ENCODE peak calls at places on chromosomes 2 and 18, in four cellular contexts. W is endothelial cell of umbilical vein, I is HepG2, P is adrenal gland. H is an unnamed sample. For H3K4me1, the result is how much of the 10 kb centered on the place peaks cover.

GRCh38 chr2:200681731-200682130 is 95.9 kb downstream of the AOX1 start:
- DNase-seq in W (no peak), I (no peak), P (no peak), H (no peak)

GRCh38 chr2:100677611-100678185 is 114.9 kb downstream of the PDCL3 start:
- DNase-seq in W (no peak), I (no peak), P (no peak), H (no peak)

GRCh38 chr2:170425291-170425751 is 247.4 kb downstream of the MYO3B start:
- DNase-seq in W (no peak), I (peak), P (no peak), H (no peak)

GRCh38 chr2:17030070-17030469 is 364.4 kb upstream of the CYRIA start:
- DNase-seq in W (no peak), I (no peak), P (no peak), H (no peak)

GRCh38 chr2:56008661-56009411 is 85.3 kb upstream of the EFEMP1 start:
- DNase-seq in W (peak), I (no peak), P (peak), H (peak)

GRCh38 chr2:133747965-133748700 is 179.9 kb upstream of the NCKAP5 start:
- DNase-seq in W (no peak), I (no peak), P (no peak), H (no peak)

GRCh38 chr2:113117594-113118262 is 9.7 kb upstream of the IL1RN start:
- DNase-seq in W (no peak), I (no peak), P (peak), H (no peak)

GRCh38 chr2:112482309-112483046 is 522 bp downstream of the TTL start:
- DNase-seq in W (peak), I (peak), P (peak), H (peak)

GRCh38 chr18:79766308-79766707 is 31.4 kb upstream of the KCNG2 start:
- DNase-seq in W (no peak), I (no peak), P (no peak), H (no peak)

GRCh38 chr2:201182650-201183372 is at the start of gene CASP10:
- DNase-seq in W (peak), I (peak), P (no peak), H (no peak)

GRCh38 chr18:7567487-7568425 is 640 bp downstream of the PTPRM start:
- DNase-seq in W (peak), I (no peak), P (peak), H (peak)

GRCh38 chr2:62774555-62775366 is 69.2 kb downstream of the EHBP1 start:
- DNase-seq in W (peak), I (peak), P (peak), H (peak)

GRCh38 chr2:239380831-239381708 is 19.8 kb downstream of the HDAC4 start:
- DNase-seq in W (peak), I (no peak), P (peak), H (peak)

GRCh38 chr2:158071018-158071417 is 30.7 kb upstream of the UPP2 start:
- DNase-seq in W (no peak), I (no peak), P (no peak), H (no peak)

GRCh38 chr2:57076856-57077255 is 893.1 kb downstream of the CCDC85A start:
- DNase-seq in W (no peak), I (no peak), P (no peak), H (no peak)

GRCh38 chr2:65071499-65072180 is 15.4 kb downstream of the CEP68 start:
- DNase-seq in W (no peak), I (no peak), P (peak), H (peak)

GRCh38 chr2:39780825-39781600 is 2.0 kb upstream of the THUMPD2 start:
- DNase-seq in W (no peak), I (peak), P (no peak), H (peak)

GRCh38 chr2:229627728-229628127 is 86.6 kb downstream of the DNER start:
- DNase-seq in W (no peak), I (no peak), P (no peak), H (no peak)

GRCh38 chr18:60358516-60358915 is 14.1 kb downstream of the MC4R start:
- DNase-seq in W (no peak), I (no peak), P (no peak), H (no peak)

GRCh38 chr18:23856466-23857175 is 157.9 kb upstream of the TTC39C start:
- DNase-seq in W (no peak), I (no peak), P (no peak), H (no peak)

GRCh38 chr18:63844254-63844653 is 43.3 kb upstream of the SERPINB2 start:
- DNase-seq in W (peak), I (no peak), P (no peak), H (no peak)

GRCh38 chr2:38218583-38218982 is 142.6 kb upstream of the CYP1B1 start:
- DNase-seq in W (no peak), I (no peak), P (no peak), H (no peak)

GRCh38 chr18:13276530-13277520 is 58.3 kb downstream of the LDLRAD4 start:
- DNase-seq in W (peak), I (no peak), P (no peak), H (no peak)

GRCh38 chr2:156837635-156838034 is 401.5 kb downstream of the GPD2 start:
- DNase-seq in W (no peak), I (no peak), P (no peak), H (no peak)

GRCh38 chr2:156704612-156705011 is 268.4 kb downstream of the GPD2 start:
- DNase-seq in W (no peak), I (no peak), P (no peak), H (peak)

GRCh38 chr2:233643128-233643527 is 6.9 kb downstream of the UGT1A10 start:
- DNase-seq in W (peak), I (peak), P (no peak), H (no peak)

GRCh38 chr18:25883091-25883490 is 207.3 kb downstream of the SS18 start:
- DNase-seq in W (no peak), I (no peak), P (no peak), H (no peak)

GRCh38 chr2:232649033-232649432 is 15.6 kb downstream of the EFHD1 start:
- DNase-seq in W (no peak), I (no peak), P (no peak), H (no peak)

GRCh38 chr2:119040730-119041129 is 98.7 kb downstream of the MARCO start:
- DNase-seq in W (no peak), I (no peak), P (no peak), H (no peak)

GRCh38 chr2:240135706-240136012 is 446 bp downstream of the COPS9 start:
- DNase-seq in W (no peak), I (no peak), P (no peak), H (no peak)

GRCh38 chr2:111710085-111710484 is 173.9 kb downstream of the ANAPC1 start:
- DNase-seq in W (no peak), I (no peak), P (no peak), H (no peak)

GRCh38 chr2:122414911-122415310 is 659.5 kb downstream of the TSN start:
- DNase-seq in W (no peak), I (no peak), P (no peak), H (no peak)

GRCh38 chr2:211879323-211879722 is 659.3 kb downstream of the ERBB4 start:
- DNase-seq in W (peak), I (no peak), P (no peak), H (no peak)

GRCh38 chr2:220034356-220035121 is 407.1 kb downstream of the SLC4A3 start:
- DNase-seq in W (no peak), I (no peak), P (no peak), H (no peak)

GRCh38 chr18:13612111-13612997 is 114.0 kb downstream of the FAM210A start:
- DNase-seq in W (no peak), I (no peak), P (no peak), H (no peak)

GRCh38 chr2:66443183-66443976 is 8.5 kb downstream of the MEIS1 start:
- DNase-seq in W (no peak), I (no peak), P (peak), H (no peak)

GRCh38 chr2:29323301-29323700 is 208.1 kb downstream of the CLIP4 start:
- DNase-seq in W (no peak), I (no peak), P (no peak), H (no peak)

GRCh38 chr2:29522951-29523669 is 398.3 kb downstream of the ALK start:
- DNase-seq in W (no peak), I (no peak), P (no peak), H (no peak)

GRCh38 chr2:15460112-15460620 is 101.0 kb downstream of the NBAS start:
- DNase-seq in W (no peak), I (no peak), P (no peak), H (no peak)

GRCh38 chr2:173092844-173093402 is 17.3 kb downstream of the MAP3K20 start:
- DNase-seq in W (no peak), I (no peak), P (no peak), H (no peak)

GRCh38 chr2:173094731-173095130 is 19.1 kb downstream of the MAP3K20 start:
- DNase-seq in W (no peak), I (no peak), P (no peak), H (no peak)

GRCh38 chr2:173087793-173088493 is 12.3 kb downstream of the MAP3K20 start:
- DNase-seq in W (no peak), I (peak), P (no peak), H (no peak)

GRCh38 chr2:173090291-173090877 is 14.7 kb downstream of the MAP3K20 start:
- DNase-seq in W (no peak), I (no peak), P (no peak), H (no peak)

DNA sequence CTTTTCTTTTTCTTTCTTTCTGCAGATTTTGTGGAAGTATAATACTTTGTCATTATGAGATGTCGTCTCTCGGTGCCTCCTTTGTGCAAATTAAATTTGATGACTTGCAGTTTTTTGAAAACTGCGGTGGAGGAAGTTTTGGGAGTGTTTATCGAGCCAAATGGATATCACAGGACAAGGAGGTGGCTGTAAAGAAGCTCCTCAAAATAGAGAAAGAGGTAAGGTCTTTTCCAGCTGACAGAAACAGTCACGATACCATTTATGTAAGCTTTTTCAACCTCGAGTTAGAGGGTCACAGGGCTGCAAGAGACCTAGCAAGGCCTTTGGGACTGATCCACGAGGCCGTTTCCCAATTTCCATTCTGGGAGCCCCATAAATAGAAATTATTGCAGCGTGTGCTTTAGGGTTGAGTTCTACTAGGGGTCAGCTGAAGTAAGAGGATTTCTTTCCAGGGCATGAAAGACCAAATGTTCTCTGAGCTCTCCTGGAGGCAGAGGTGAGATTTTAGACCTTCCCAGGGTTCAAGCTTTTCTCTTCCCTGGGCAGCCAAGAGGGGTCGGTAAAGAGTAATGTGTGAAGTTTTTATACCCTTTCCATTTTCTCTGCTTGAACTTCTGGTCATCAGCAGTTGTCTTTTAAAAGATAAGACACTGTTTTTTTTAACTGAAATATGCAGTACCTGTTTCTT is 15.5 kb downstream of the MAP3K20 start:
- DNase-seq in W (no peak), I (no peak), P (no peak), H (no peak)
- H3K4me3 ChIP-seq in W (no peak), I (no peak), P (no peak), H (no peak)

DNA sequence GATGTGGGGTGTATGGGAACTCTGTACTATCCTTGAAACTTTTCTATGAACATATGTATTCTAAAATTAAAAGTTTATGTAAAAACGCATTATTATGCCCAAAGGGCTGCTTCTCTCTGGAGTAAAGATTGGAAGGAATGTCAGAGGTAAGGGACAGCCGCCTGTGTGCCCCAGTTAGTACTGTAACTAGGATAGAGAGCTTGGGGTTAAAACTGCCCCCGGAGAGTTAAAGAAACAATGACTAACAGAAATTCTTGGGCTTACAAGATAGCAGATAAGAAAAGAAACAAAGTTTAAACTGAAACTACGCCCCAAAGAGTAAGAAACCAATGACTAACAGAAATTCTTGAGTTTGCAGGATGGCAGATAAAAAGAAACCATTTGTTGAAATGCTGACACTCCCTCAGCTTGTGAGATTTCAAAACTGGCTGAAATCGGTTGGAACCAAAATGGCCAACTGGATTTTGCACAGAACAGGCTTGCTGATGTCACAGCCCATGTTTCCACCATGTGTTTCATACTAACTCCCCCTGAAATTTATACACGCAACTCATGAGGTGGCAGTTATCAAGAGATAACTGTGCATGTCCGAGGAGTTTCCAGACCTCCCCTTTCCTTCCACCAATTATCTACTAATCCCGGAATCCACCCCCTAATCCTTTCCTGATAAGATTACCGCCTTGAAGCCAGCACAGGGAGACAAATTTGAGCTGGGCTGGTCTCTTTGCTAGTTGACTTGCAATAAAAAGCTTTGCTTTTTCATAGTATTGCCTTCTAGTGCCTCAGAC is 8.7 kb upstream of the TXNDC2 start:
- DNase-seq in W (peak), I (peak), P (peak), H (peak)
- TF ChIP-seq POLR2A in W (peak), I (peak), P (peak), H (no peak)

DNA sequence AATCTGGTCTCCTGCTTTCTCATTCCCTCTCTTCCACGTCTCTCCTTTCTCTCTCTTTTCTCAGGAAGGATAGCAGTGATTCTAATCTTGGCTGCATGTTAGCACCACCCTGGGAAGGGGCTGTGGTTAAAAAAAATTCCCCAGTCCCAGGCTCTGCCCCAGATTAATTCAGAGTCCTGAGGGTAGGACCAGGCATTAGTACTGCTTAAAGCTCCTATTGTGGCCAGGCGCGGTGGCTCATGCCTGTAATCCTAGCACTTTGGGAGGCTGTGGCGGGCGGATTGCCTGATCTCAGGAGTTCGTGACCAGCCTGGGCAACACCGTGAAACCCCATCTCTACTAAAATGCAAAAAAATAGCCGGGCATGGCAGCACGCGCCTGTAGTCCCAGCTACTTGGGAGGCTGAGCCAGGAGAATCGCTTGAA is 35.4 kb upstream of the EML4 start:
- DNase-seq in W (no peak), I (no peak), P (no peak), H (no peak)
- H3K4me1 ChIP-seq in W (under half), I (half or more), P (under half), H (under half)

GRCh38 chr2:237615631-237616249 is 11.6 kb upstream of the LRRFIP1 start:
- DNase-seq in W (peak), I (no peak), P (no peak), H (no peak)

GRCh38 chr2:237617305-237617982 is 9.9 kb upstream of the LRRFIP1 start:
- DNase-seq in W (peak), I (no peak), P (no peak), H (no peak)

GRCh38 chr2:237614151-237614720 is 13.2 kb upstream of the LRRFIP1 start:
- DNase-seq in W (peak), I (peak), P (no peak), H (no peak)

GRCh38 chr2:237618449-237618848 is 8.9 kb upstream of the LRRFIP1 start:
- DNase-seq in W (no peak), I (no peak), P (no peak), H (no peak)

DNA sequence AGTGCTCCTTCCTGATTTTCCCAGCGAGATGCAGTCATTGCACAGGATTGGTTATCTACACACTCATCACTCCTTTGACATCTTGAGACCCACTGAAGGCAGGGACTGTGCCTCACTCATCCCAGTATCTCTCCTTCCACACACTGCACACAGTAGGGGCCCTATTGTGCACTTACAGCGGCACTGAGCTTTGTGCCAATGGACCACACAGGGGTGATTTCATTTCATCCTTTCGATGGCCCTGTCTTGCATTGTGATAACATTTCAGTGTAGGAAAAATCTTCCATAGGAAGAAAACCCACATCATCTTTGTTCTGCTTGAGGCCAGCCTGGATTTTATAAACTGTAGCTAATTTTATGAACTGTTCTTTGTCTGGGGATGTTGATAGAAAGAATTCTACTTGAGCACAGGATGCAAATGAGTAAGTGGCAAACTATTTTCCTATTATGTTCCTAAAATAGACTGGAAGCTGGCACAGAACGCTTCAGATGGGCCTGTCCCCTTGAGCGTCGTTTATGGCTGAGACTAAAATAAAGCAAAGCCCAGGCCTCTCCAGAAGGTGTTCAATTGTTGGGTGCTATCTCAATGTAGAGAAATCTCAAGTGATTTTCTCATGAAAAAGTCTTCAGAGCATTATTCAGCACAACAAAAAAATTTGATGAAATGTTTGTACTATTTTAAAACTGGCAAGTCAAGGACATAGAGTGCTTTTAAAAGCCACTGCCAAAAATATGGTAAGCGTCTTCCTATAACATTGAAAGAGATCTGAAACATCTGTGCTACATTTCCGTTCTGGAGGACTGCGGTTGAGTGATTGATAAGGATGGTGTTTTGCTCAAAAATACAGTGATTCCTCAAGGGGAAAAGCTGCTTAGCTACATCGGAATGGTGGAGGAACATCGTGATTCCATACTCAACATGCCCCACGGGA is 10.7 kb upstream of the LRRFIP1 start:
- DNase-seq in W (peak), I (no peak), P (no peak), H (no peak)
- H3K4me3 ChIP-seq in W (no peak), I (no peak), P (no peak), H (no peak)

GRCh38 chr2:71130325-71131260 is at the start of gene MPHOSPH10:
- DNase-seq in W (peak), I (peak), P (peak), H (peak)

GRCh38 chr2:71126957-71127356 is 3.1 kb downstream of the MCEE start:
- DNase-seq in W (no peak), I (no peak), P (no peak), H (no peak)

GRCh38 chr2:71129114-71129890 is 727 bp downstream of the MCEE start:
- DNase-seq in W (peak), I (no peak), P (no peak), H (no peak)

GRCh38 chr2:71133603-71134002 is 3.2 kb downstream of the MPHOSPH10 start:
- DNase-seq in W (no peak), I (no peak), P (no peak), H (no peak)

DNA sequence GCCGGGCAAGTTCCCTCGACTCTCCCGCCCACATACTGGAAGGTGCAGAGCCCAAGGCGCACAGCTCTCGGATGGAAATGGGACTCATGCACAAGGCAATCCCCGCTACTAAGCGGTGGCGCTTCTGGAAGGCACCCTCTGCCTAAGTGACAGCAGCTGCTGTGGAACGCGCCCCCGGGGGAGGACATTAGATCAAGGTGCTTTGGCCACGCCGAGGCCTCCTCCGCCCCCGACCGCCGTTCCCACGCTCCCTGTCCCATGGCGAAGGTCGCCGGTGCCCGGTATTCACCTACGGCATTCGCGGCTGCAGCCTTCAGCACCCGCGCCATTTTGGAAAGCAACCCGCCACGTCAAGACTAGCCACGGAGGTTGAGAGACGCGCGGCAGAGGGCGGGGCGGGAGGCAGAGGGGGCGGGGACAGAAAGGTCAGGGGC is at the start of gene MCEE:
- DNase-seq in W (peak), I (peak), P (peak), H (peak)
- TF ChIP-seq POLR2A in W (no peak), I (no peak), P (peak), H (peak)

GRCh38 chr2:47083886-47084682 is 71.0 kb downstream of the STPG4 start:
- DNase-seq in W (no peak), I (no peak), P (peak), H (peak)
- H3K4me1 ChIP-seq in W (under half), I (under half), P (under half), H (under half)

GRCh38 chr2:71545572-71546274 is 92.4 kb downstream of the DYSF start:
- DNase-seq in W (peak), I (peak), P (peak), H (peak)
- H3K4me3 ChIP-seq in W (peak), I (no peak), P (no peak), H (no peak)